ENCODE peak calls at places on chromosomes 4 and X, in seven cellular contexts. L is esophagus squamous epithelium; F is GM13976; B is activated T-helper 1 cell treated with Interleukin-2 at 50 U/mL for 16 hours; E is central memory CD8-positive, alpha-beta T cell; W is naive B cell; N is lower lobe of right lung. V is an unnamed sample.
A peak's percentile ranks its signal among the peaks of the same experiment; 100 is the strongest.

GRCh38 chrX:123964155-123964554 is 2.6 kb downstream of the STAG2 start:
- DNase-seq in L (no peak), E (no peak), W (no peak), F (no peak), N (no peak), B (no peak), V (no peak)

GRCh38 chrX:30521440-30522182 is 56.0 kb downstream of the TASL start:
- DNase-seq in B (no peak), N (no peak), E (no peak), W (no peak), F (no peak), L (no peak), V (no peak)

GRCh38 chrX:346034-346813 is 27.6 kb upstream of the GTPBP6 start:
- DNase-seq in N (peak; percentile 38), L (no peak), F (no peak), E (no peak), B (no peak), W (no peak), V (no peak)

GRCh38 chr4:140046037-140046436 is 107.9 kb downstream of the MAML3 start:
- DNase-seq in W (no peak), E (no peak), B (no peak), F (no peak), L (no peak), N (no peak), V (no peak)

GRCh38 chr4:872241-872981 is 46.5 kb upstream of the CPLX1 start:
- DNase-seq in W (no peak), L (no peak), F (no peak), B (no peak), N (no peak), E (no peak), V (no peak)

GRCh38 chr4:7625073-7625472 is 190.3 kb upstream of the PSAPL1 start:
- DNase-seq in W (no peak), L (no peak), E (no peak), F (no peak), N (no peak), B (no peak), V (no peak)

GRCh38 chr4:76605099-76605563 is 170.1 kb downstream of the SHROOM3 start:
- DNase-seq in B (no peak), F (no peak), E (no peak), W (no peak), N (no peak), L (no peak), V (no peak)

GRCh38 chrX:12378706-12379105 is 240.4 kb downstream of the FRMPD4 start:
- DNase-seq in L (no peak), E (no peak), N (no peak), W (no peak), F (no peak), B (no peak), V (no peak)

GRCh38 chrX:96394566-96394965 is 290.1 kb upstream of the DIAPH2 start:
- DNase-seq in N (no peak), B (no peak), L (no peak), F (no peak), E (no peak), W (no peak), V (no peak)

GRCh38 chr4:74623041-74623440 is 171.3 kb downstream of the BTC start:
- DNase-seq in E (no peak), F (peak; percentile 15), L (no peak), B (no peak), W (peak; percentile 5), N (no peak), V (no peak)

GRCh38 chr4:4851906-4852305 is 7.6 kb upstream of the MSX1 start:
- DNase-seq in B (no peak), E (no peak), N (no peak), F (no peak), W (no peak), L (no peak), V (no peak)